ENCODE peak calls at places on chromosomes 4 and X, in ten cellular contexts. J is cardiac fibroblast; T is NAMALWA; G is GM12878; H is A549; O is activated CD8-positive, alpha-beta memory T cell treated with anti-CD3 and anti-CD28 coated beads, Interleukin-2, amount 50 U/mL, for 48 hours; B is CD8-positive, alpha-beta memory T cell; S is activated CD4-positive, CD25-positive, alpha-beta regulatory T cell; E is AG10803; M is posterior cingulate gyrus. D is an unnamed sample.

GRCh38 chr4:90306810-90307209 is 179.6 kb downstream of the CCSER1 start:
- DNase-seq in G (no peak), E (no peak), M (no peak), B (no peak), O (no peak), T (no peak), H (no peak), S (no peak), J (no peak), D (no peak)

GRCh38 chrX:103941201-103941975 is 21.0 kb upstream of the TMSB15B start:
- DNase-seq in S (no peak), J (peak), H (peak), E (peak), B (no peak), O (no peak), T (peak), G (no peak), M (no peak), D (no peak)

GRCh38 chr4:7805533-7806079 is 134.1 kb downstream of the AFAP1 start:
- DNase-seq in H (peak), G (no peak), M (no peak), O (no peak), S (no peak), T (no peak), B (no peak), J (peak), E (peak), D (peak)

GRCh38 chrX:13647709-13648212 is 5.2 kb upstream of the TCEANC start:
- DNase-seq in B (peak), O (peak), H (peak), S (peak), J (peak), E (no peak), G (no peak), T (no peak), M (no peak), D (peak)

GRCh38 chrX:127702527-127702926 is 349.7 kb downstream of the ACTRT1 start:
- DNase-seq in M (no peak), T (no peak), S (no peak), H (no peak), B (no peak), E (no peak), O (no peak), G (no peak), J (no peak), D (no peak)

GRCh38 chr4:77921701-77922100 is 59.1 kb downstream of the MRPL1 start:
- DNase-seq in J (peak), M (no peak), T (no peak), E (peak), H (peak), S (no peak), O (no peak), B (no peak), G (no peak), D (no peak)

GRCh38 chr4:26899991-26900390 is 39.4 kb downstream of the STIM2 start:
- DNase-seq in S (no peak), T (no peak), M (no peak), H (no peak), E (no peak), B (no peak), G (no peak), O (no peak), J (no peak), D (no peak)

GRCh38 chr4:185524888-185525863 is 10.1 kb downstream of the PDLIM3 start:
- DNase-seq in M (no peak), E (no peak), T (no peak), O (no peak), S (no peak), H (no peak), G (no peak), J (peak), B (no peak), D (no peak)

GRCh38 chr4:99677161-99677560 is 19.5 kb upstream of the C4orf54 start:
- DNase-seq in H (peak), J (no peak), B (no peak), E (no peak), G (no peak), O (no peak), T (no peak), S (no peak), M (no peak), D (no peak)

GRCh38 chrX:30649859-30650258 is 3.4 kb upstream of the GK start:
- DNase-seq in J (peak), E (no peak), O (no peak), T (no peak), H (no peak), B (no peak), S (no peak), G (no peak), M (no peak), D (no peak)

GRCh38 chr4:164538061-164538460 is 215.9 kb upstream of the SMIM31 start:
- DNase-seq in J (no peak), S (no peak), H (no peak), E (no peak), M (no peak), G (no peak), B (no peak), O (no peak), T (no peak), D (no peak)

GRCh38 chr4:48016141-48017107 is at the start of the genes CNGA1 and NIPAL1:
- DNase-seq in J (peak), B (peak), T (peak), H (peak), G (no peak), O (peak), S (peak), E (peak), M (peak), D (peak)

GRCh38 chr4:187283306-187283705 is 559.6 kb upstream of the FAT1 start:
- DNase-seq in B (no peak), H (no peak), J (peak), E (peak), G (no peak), T (no peak), M (no peak), S (no peak), O (no peak), D (no peak)

GRCh38 chrX:99777912-99778311 is 632.2 kb downstream of the PCDH19 start:
- DNase-seq in O (no peak), H (peak), M (no peak), J (no peak), G (no peak), B (no peak), T (no peak), S (no peak), E (no peak), D (no peak)

GRCh38 chrX:148504412-148504950 is 4.1 kb downstream of the AFF2 start:
- DNase-seq in H (no peak), G (no peak), J (no peak), O (no peak), S (no peak), E (no peak), M (no peak), B (no peak), T (no peak), D (no peak)

GRCh38 chr4:12612866-12613265 is 871.3 kb downstream of the RAB28 start:
- DNase-seq in G (no peak), O (no peak), E (no peak), M (no peak), H (no peak), T (no peak), J (no peak), B (no peak), S (no peak), D (no peak)

GRCh38 chrX:131830400-131831184 is 192.5 kb upstream of the STK26 start:
- DNase-seq in O (no peak), J (peak), E (peak), H (peak), G (peak), M (peak), B (no peak), T (peak), S (no peak), D (peak)

GRCh38 chr4:20423420-20423819 is 171.7 kb downstream of the SLIT2 start:
- DNase-seq in S (no peak), B (no peak), T (no peak), J (no peak), O (no peak), E (no peak), M (no peak), H (no peak), G (no peak), D (no peak)

GRCh38 chrX:153778151-153778551 is 2.7 kb upstream of the SRPK3 start:
- DNase-seq in O (no peak), H (no peak), S (no peak), G (no peak), T (no peak), B (no peak), J (no peak), E (no peak), M (no peak), D (no peak)

GRCh38 chrX:46330981-46331380 is 214.2 kb downstream of the ZNF674 start:
- DNase-seq in O (no peak), J (no peak), M (no peak), B (no peak), S (no peak), E (no peak), G (no peak), H (no peak), T (no peak), D (no peak)

GRCh38 chr4:78004270-78004669 is 52.9 kb upstream of the FRAS1 start:
- DNase-seq in J (no peak), G (no peak), T (no peak), S (no peak), B (no peak), H (no peak), O (no peak), M (no peak), E (no peak), D (no peak)

GRCh38 chrX:51395807-51396728 is 63.4 kb downstream of the NUDT10 start:
- DNase-seq in E (no peak), S (peak), G (no peak), T (peak), J (no peak), O (peak), B (peak), H (peak), M (no peak), D (peak)

GRCh38 chr4:149699642-149700041 is 116.0 kb downstream of the IQCM start:
- DNase-seq in T (no peak), B (no peak), E (no peak), H (no peak), G (no peak), M (no peak), S (no peak), J (no peak), O (no peak), D (no peak)

GRCh38 chrX:52933976-52934703 is 24.2 kb downstream of the FAM156A start:
- DNase-seq in J (no peak), B (no peak), G (no peak), M (no peak), T (no peak), O (no peak), S (no peak), E (no peak), H (no peak), D (no peak)

GRCh38 chr4:140388015-140388414 is 14.6 kb downstream of the SCOC start:
- DNase-seq in M (no peak), J (no peak), H (no peak), S (no peak), B (no peak), E (no peak), O (no peak), G (no peak), T (no peak), D (no peak)

GRCh38 chr4:104382961-104383360 is 111.7 kb downstream of the CXXC4 start:
- DNase-seq in E (no peak), G (no peak), H (no peak), B (no peak), S (no peak), J (no peak), O (no peak), M (no peak), T (no peak), D (no peak)

GRCh38 chr4:38242822-38243384 is 282.7 kb downstream of the PTTG2 start:
- DNase-seq in H (no peak), T (no peak), O (no peak), E (no peak), M (no peak), J (no peak), B (no peak), S (no peak), G (no peak), D (no peak)

GRCh38 chr4:46931981-46932380 is 22.9 kb upstream of the COX7B2 start:
- DNase-seq in H (peak), S (no peak), E (no peak), O (no peak), J (peak), M (peak), G (peak), B (no peak), T (peak), D (no peak)

GRCh38 chr4:185839204-185839712 is 27.3 kb upstream of the SORBS2 start:
- DNase-seq in M (no peak), G (no peak), B (no peak), O (no peak), T (no peak), J (peak), H (peak), S (no peak), E (peak), D (peak)

GRCh38 chr4:51932261-51932660 is 87.9 kb downstream of the LRRC66 start:
- DNase-seq in J (peak), B (no peak), O (no peak), G (no peak), T (no peak), M (no peak), E (peak), S (no peak), H (no peak), D (no peak)

GRCh38 chr4:26022346-26022891 is 108.4 kb downstream of the SMIM20 start:
- DNase-seq in S (no peak), E (peak), G (no peak), J (peak), B (no peak), T (no peak), O (peak), H (peak), M (no peak), D (no peak)

GRCh38 chrX:154855256-154855655 is 20.8 kb upstream of the SMIM9 start:
- DNase-seq in E (no peak), B (no peak), S (no peak), M (no peak), H (no peak), J (no peak), T (no peak), O (no peak), G (no peak), D (no peak)

GRCh38 chr4:122874194-122874593 is 47.6 kb downstream of the FGF2 start:
- DNase-seq in J (peak), S (no peak), H (peak), T (no peak), O (no peak), E (peak), G (no peak), B (no peak), M (no peak), D (no peak)

GRCh38 chrX:136086521-136086920 is 60.8 kb upstream of the FHL1 start:
- DNase-seq in H (no peak), E (no peak), S (no peak), B (no peak), J (peak), O (no peak), M (no peak), G (no peak), T (no peak), D (no peak)

GRCh38 chr4:101136373-101137370 is 210.7 kb downstream of the PPP3CA start:
- DNase-seq in G (no peak), J (no peak), E (no peak), H (peak), O (no peak), S (no peak), B (no peak), T (peak), M (no peak), D (no peak)

GRCh38 chr4:52640808-52641595 is 18.1 kb downstream of the USP46 start:
- DNase-seq in M (no peak), O (no peak), G (no peak), B (no peak), T (no peak), S (no peak), H (no peak), E (peak), J (peak), D (no peak)

GRCh38 chr4:140595065-140595464 is 26.3 kb upstream of the UCP1 start:
- DNase-seq in O (no peak), T (peak), M (no peak), H (peak), E (peak), J (peak), B (no peak), G (no peak), S (no peak), D (no peak)

GRCh38 chrX:147894332-147894870 is 17.3 kb upstream of the FMR1 start:
- DNase-seq in G (no peak), T (no peak), E (peak), B (no peak), O (no peak), M (no peak), S (no peak), H (no peak), J (no peak), D (no peak)

GRCh38 chrX:23901805-23902204 is 5.9 kb downstream of the APOO start:
- DNase-seq in M (peak), S (peak), E (peak), J (peak), B (no peak), G (peak), H (peak), T (peak), O (no peak), D (no peak)

D was measured in Right ventricle myocardium superior.